ENCODE peak calls at places on chromosomes 7 and 10, in four cellular contexts. One of them, this sample, is unnamed.
A peak's percentile ranks its signal among the peaks of the same experiment; 100 is the strongest.

GRCh38 chr10:100996678-100997363 is 2.8 kb upstream of the LZTS2 start:
- DNase-seq in astrocyte: no peak
- DNase-seq in neural progenitor cell: peak; percentile 80
- DNase-seq in left ventricle myocardium inferior: no peak
- DNase-seq in this sample: no peak

GRCh38 chr10:22427101-22427500 is 81.8 kb downstream of the SPAG6 start:
- DNase-seq in left ventricle myocardium inferior: no peak
- DNase-seq in astrocyte: peak; percentile 77
- DNase-seq in neural progenitor cell: no peak
- DNase-seq in this sample: no peak

GRCh38 chr7:155166673-155167370 is 96.7 kb downstream of the HTR5A start:
- DNase-seq in astrocyte: peak; percentile 90
- DNase-seq in neural progenitor cell: no peak
- DNase-seq in left ventricle myocardium inferior: no peak
- DNase-seq in this sample: no peak

GRCh38 chr7:138755331-138755747 is 42.5 kb upstream of the TMEM213 start:
- DNase-seq in astrocyte: peak; percentile 36
- DNase-seq in neural progenitor cell: peak; percentile 48
- DNase-seq in left ventricle myocardium inferior: no peak
- DNase-seq in this sample: no peak

GRCh38 chr10:92695679-92696605 is 6.2 kb downstream of the HHEX start:
- DNase-seq in astrocyte: peak; percentile 49
- DNase-seq in neural progenitor cell: peak; percentile 65
- DNase-seq in left ventricle myocardium inferior: no peak
- DNase-seq in this sample: peak; percentile 53

GRCh38 chr10:28839600-28840007 is 162.3 kb downstream of the BAMBI start:
- DNase-seq in astrocyte: peak; percentile 80
- DNase-seq in left ventricle myocardium inferior: peak; percentile 17
- DNase-seq in neural progenitor cell: no peak
- DNase-seq in this sample: no peak

GRCh38 chr10:32937824-32938482 is 20.1 kb downstream of the ITGB1 start:
- DNase-seq in left ventricle myocardium inferior: no peak
- DNase-seq in neural progenitor cell: no peak
- DNase-seq in astrocyte: no peak
- DNase-seq in this sample: peak; percentile 58

GRCh38 chr10:35937538-35937937 is 295.4 kb upstream of the FZD8 start:
- DNase-seq in neural progenitor cell: no peak
- DNase-seq in left ventricle myocardium inferior: no peak
- DNase-seq in astrocyte: no peak
- DNase-seq in this sample: no peak

GRCh38 chr7:135183478-135183877 is 13.0 kb upstream of the CYREN start:
- DNase-seq in neural progenitor cell: no peak
- DNase-seq in astrocyte: no peak
- DNase-seq in left ventricle myocardium inferior: no peak
- DNase-seq in this sample: no peak

GRCh38 chr10:61197022-61197421 is 253.0 kb upstream of the RHOBTB1 start:
- DNase-seq in astrocyte: peak; percentile 2
- DNase-seq in left ventricle myocardium inferior: no peak
- DNase-seq in neural progenitor cell: peak; percentile 12
- DNase-seq in this sample: no peak

GRCh38 chr10:110475722-110476515 is 21.8 kb upstream of the DUSP5 start:
- DNase-seq in astrocyte: no peak
- DNase-seq in left ventricle myocardium inferior: no peak
- DNase-seq in neural progenitor cell: no peak
- DNase-seq in this sample: no peak

GRCh38 chr10:110480387-110480786 is 17.3 kb upstream of the DUSP5 start:
- DNase-seq in neural progenitor cell: no peak
- DNase-seq in astrocyte: no peak
- DNase-seq in left ventricle myocardium inferior: no peak
- DNase-seq in this sample: no peak

GRCh38 chr10:110481948-110482347 is 15.8 kb upstream of the DUSP5 start:
- DNase-seq in left ventricle myocardium inferior: no peak
- DNase-seq in astrocyte: no peak
- DNase-seq in neural progenitor cell: no peak
- DNase-seq in this sample: no peak

GRCh38 chr10:110483633-110484032 is 14.1 kb upstream of the DUSP5 start:
- DNase-seq in neural progenitor cell: no peak
- DNase-seq in astrocyte: no peak
- DNase-seq in left ventricle myocardium inferior: no peak
- DNase-seq in this sample: no peak

GRCh38 chr10:110479710-110480109 is 18.0 kb upstream of the DUSP5 start:
- DNase-seq in astrocyte: no peak
- DNase-seq in left ventricle myocardium inferior: no peak
- DNase-seq in neural progenitor cell: no peak
- DNase-seq in this sample: no peak
- H3K9me3 ChIP-seq in astrocyte: no peaks in the 10 kb centered on the region
- H3K9me3 ChIP-seq in left ventricle myocardium inferior: no peaks in the 10 kb centered on the region
- H3K9me3 ChIP-seq in neural progenitor cell: no peaks in the 10 kb centered on the region
- H3K9me3 ChIP-seq in this sample: no peaks in the 10 kb centered on the region

GRCh38 chr7:131999193-131999592 is 442.8 kb upstream of the PODXL start:
- DNase-seq in neural progenitor cell: no peak
- DNase-seq in astrocyte: no peak
- DNase-seq in left ventricle myocardium inferior: no peak
- DNase-seq in this sample: no peak
- H3K9me3 ChIP-seq in neural progenitor cell: no peaks in the 10 kb centered on the region
- H3K9me3 ChIP-seq in astrocyte: no peaks in the 10 kb centered on the region
- H3K9me3 ChIP-seq in left ventricle myocardium inferior: no peaks in the 10 kb centered on the region
- H3K9me3 ChIP-seq in this sample: no peaks in the 10 kb centered on the region

DNA sequence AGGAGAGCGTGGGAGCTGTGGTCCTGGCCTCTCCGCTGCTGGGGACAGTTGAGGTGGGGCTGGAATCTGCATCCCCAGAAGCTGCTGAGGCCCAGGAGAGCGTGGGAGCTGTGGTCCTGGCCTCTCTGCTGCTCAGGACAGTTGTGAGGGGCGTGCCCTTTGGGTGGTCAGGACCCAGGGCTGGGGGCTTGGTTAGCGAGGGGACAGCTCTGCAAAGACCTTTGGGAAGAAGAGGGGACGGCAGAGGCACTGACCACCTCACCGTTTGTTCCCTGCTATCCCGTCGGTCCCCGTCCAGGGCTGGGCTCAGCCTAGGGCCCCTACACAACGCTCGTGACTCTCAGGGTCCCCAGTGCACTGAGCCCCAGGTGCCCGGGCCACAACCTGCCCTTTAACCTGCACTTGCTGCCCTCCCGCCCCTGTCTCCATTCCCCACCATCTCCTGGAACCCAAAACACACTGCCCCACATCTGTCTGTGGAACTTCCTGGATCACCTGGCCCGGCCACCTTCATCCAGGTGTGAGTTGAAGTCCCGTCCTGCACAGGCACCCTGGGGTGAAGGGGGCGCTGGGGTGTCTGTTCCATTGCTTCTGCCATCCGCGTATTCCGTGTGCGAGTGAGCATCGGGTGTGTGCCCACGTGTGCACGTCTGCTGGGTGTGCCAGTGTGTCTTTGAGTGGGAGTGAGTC is 14.1 kb downstream of the FOXL3 start:
- DNase-seq in neural progenitor cell: no peak
- DNase-seq in left ventricle myocardium inferior: no peak
- DNase-seq in astrocyte: no peak
- DNase-seq in this sample: peak; percentile 43
- H3K9me3 ChIP-seq in neural progenitor cell: no peaks in the 10 kb centered on the region
- H3K9me3 ChIP-seq in left ventricle myocardium inferior: peaks cover 17% of the 10 kb centered on the region
- H3K9me3 ChIP-seq in astrocyte: no peaks in the 10 kb centered on the region
- H3K9me3 ChIP-seq in this sample: no peaks in the 10 kb centered on the region

GRCh38 chr7:137287651-137288258 is 55.8 kb downstream of the PTN start:
- DNase-seq in neural progenitor cell: peak; percentile 26
- DNase-seq in left ventricle myocardium inferior: no peak
- DNase-seq in astrocyte: no peak
- DNase-seq in this sample: no peak

GRCh38 chr7:137289101-137289500 is 54.4 kb downstream of the PTN start:
- DNase-seq in neural progenitor cell: no peak
- DNase-seq in left ventricle myocardium inferior: no peak
- DNase-seq in astrocyte: no peak
- DNase-seq in this sample: no peak

GRCh38 chr7:137282043-137282442 is 61.5 kb downstream of the PTN start:
- DNase-seq in left ventricle myocardium inferior: no peak
- DNase-seq in astrocyte: no peak
- DNase-seq in neural progenitor cell: no peak
- DNase-seq in this sample: no peak

GRCh38 chr7:137283147-137283546 is 60.4 kb downstream of the PTN start:
- DNase-seq in left ventricle myocardium inferior: no peak
- DNase-seq in neural progenitor cell: no peak
- DNase-seq in astrocyte: no peak
- DNase-seq in this sample: no peak
- H3K9me3 ChIP-seq in left ventricle myocardium inferior: no peaks in the 10 kb centered on the region
- H3K9me3 ChIP-seq in neural progenitor cell: no peaks in the 10 kb centered on the region
- H3K9me3 ChIP-seq in astrocyte: no peaks in the 10 kb centered on the region
- H3K9me3 ChIP-seq in this sample: no peaks in the 10 kb centered on the region

GRCh38 chr10:113480081-113480360 is 72.8 kb upstream of the HABP2 start:
- DNase-seq in neural progenitor cell: no peak
- DNase-seq in astrocyte: no peak
- DNase-seq in left ventricle myocardium inferior: no peak
- DNase-seq in this sample: no peak

GRCh38 chr10:113479346-113480080 is 73.3 kb upstream of the HABP2 start:
- DNase-seq in neural progenitor cell: no peak
- DNase-seq in astrocyte: no peak
- DNase-seq in left ventricle myocardium inferior: no peak
- DNase-seq in this sample: no peak

GRCh38 chr10:113484487-113484886 is 68.4 kb upstream of the HABP2 start:
- DNase-seq in left ventricle myocardium inferior: no peak
- DNase-seq in neural progenitor cell: no peak
- DNase-seq in astrocyte: no peak
- DNase-seq in this sample: no peak

GRCh38 chr10:113477451-113477850 is 75.4 kb upstream of the HABP2 start:
- DNase-seq in neural progenitor cell: no peak
- DNase-seq in astrocyte: no peak
- DNase-seq in left ventricle myocardium inferior: no peak
- DNase-seq in this sample: no peak

GRCh38 chr10:113480828-113481502 is 71.9 kb upstream of the HABP2 start:
- DNase-seq in astrocyte: no peak
- DNase-seq in left ventricle myocardium inferior: no peak
- DNase-seq in neural progenitor cell: no peak
- DNase-seq in this sample: no peak
- H3K9me3 ChIP-seq in astrocyte: peaks cover 9% of the 10 kb centered on the region
- H3K9me3 ChIP-seq in left ventricle myocardium inferior: peaks cover 36% of the 10 kb centered on the region
- H3K9me3 ChIP-seq in neural progenitor cell: peaks cover 6% of the 10 kb centered on the region
- H3K9me3 ChIP-seq in this sample: peaks cover 6% of the 10 kb centered on the region

DNA sequence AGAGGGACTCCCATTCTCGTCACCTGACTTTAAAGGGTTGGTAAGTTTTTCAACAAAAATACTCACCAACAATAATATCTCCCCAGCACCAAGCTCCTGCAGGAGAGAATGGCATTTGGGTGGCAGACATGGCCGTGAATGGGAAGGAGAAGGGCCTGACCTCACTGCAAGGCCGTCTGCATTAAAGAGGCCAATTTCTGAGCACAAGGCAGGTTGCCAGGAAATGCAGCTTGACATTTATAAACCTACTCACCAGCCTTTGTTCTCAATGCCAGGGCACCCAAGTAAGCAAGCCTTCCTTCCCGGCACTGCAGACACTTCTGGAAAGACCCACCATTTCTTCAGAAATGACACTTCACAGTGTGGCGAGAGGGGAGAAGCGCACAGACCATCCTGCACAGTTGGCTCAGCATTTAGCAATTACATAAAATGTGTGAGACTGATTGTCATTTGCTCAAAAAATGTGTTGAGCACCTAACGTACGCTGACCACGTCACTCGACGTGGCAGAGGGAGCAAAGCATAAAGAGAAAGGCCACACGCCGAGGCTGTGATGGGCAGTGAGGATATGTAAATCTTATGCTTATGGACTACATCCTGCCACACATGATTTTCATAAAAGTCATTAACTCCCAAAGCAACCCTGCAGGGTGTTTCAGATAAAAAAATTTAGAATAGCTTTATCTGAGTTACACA is 544.0 kb downstream of the PTPRN2 start:
- DNase-seq in neural progenitor cell: no peak
- DNase-seq in left ventricle myocardium inferior: no peak
- DNase-seq in astrocyte: no peak
- DNase-seq in this sample: peak; percentile 10
- H3K9me3 ChIP-seq in neural progenitor cell: peaks cover 12% of the 10 kb centered on the region
- H3K9me3 ChIP-seq in left ventricle myocardium inferior: peaks cover 22% of the 10 kb centered on the region
- H3K9me3 ChIP-seq in astrocyte: peaks cover 15% of the 10 kb centered on the region
- H3K9me3 ChIP-seq in this sample: peaks cover 4% of the 10 kb centered on the region

DNA sequence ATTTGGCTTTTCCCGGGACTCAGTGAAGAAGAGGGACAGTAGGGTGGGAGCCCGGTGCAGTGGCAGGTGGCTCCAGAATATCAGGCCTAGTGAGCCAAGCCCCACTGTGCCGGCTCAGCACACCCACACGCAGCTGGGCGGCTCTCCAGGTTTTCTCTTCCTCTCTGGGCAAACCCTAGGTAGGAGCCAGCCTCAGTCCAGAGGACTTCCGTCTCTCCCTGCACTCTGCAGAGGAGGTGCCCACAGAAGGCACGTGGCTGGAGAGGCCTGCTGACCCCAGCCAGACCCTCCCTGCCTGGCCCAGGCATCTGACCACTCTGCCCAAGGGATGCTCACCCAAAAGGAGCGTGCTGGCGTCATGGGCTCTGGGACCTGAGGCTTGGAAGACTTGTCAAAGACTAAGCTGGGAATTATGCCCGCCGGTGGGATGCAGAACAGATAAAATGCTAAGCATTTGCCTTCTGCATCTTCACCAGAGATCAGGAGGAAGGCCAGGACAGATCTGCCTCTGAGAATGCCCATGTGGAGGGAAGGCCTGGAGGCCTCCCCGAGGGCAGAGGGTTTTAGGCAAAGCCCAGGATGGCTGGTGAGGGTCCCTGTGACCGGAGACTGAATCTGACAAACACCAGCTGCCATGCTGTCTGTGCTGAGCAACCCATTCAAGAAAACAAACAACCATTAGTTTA is 40.2 kb downstream of the TCERG1L start:
- DNase-seq in left ventricle myocardium inferior: no peak
- DNase-seq in neural progenitor cell: no peak
- DNase-seq in astrocyte: no peak
- DNase-seq in this sample: no peak
- H3K9me3 ChIP-seq in left ventricle myocardium inferior: peaks cover 9% of the 10 kb centered on the region
- H3K9me3 ChIP-seq in neural progenitor cell: no peaks in the 10 kb centered on the region
- H3K9me3 ChIP-seq in astrocyte: peaks cover 10% of the 10 kb centered on the region
- H3K9me3 ChIP-seq in this sample: no peaks in the 10 kb centered on the region

This sample was measured in aorta.